ENCODE peak calls at places on chromosomes 5 and 9, in four cellular contexts. P is K562, O is A549, W is GM12878. I is an unnamed sample.

GRCh38 chr5:9207820-9208418 is 338.0 kb downstream of the SEMA5A start:
- DNase-seq in P (peak; percentile 41), O (peak; percentile 52), W (no peak), I (peak; percentile 34)

GRCh38 chr9:69253057-69253456 is 72.0 kb upstream of the ENTREP1 start:
- DNase-seq in P (no peak), O (no peak), W (no peak), I (no peak)

GRCh38 chr5:103808464-103809106 is 246.0 kb upstream of the NUDT12 start:
- DNase-seq in P (peak; percentile 36), O (peak; percentile 65), W (no peak), I (peak; percentile 34)

GRCh38 chr5:73436535-73437125 is 11.9 kb downstream of the FOXD1 start:
- DNase-seq in P (no peak), O (no peak), W (no peak), I (no peak)

GRCh38 chr5:181283347-181283746 is 22.4 kb upstream of the TRIM52 start:
- DNase-seq in P (no peak), O (no peak), W (no peak), I (no peak)

GRCh38 chr5:66994790-66995189 is 201.8 kb downstream of the CD180 start:
- DNase-seq in P (no peak), O (peak; percentile 49), W (no peak), I (peak; percentile 84)

GRCh38 chr5:15142458-15142857 is 270.9 kb upstream of the ANKH start:
- DNase-seq in P (no peak), O (no peak), W (no peak), I (no peak)

GRCh38 chr9:82271099-82271498 is 282.5 kb downstream of the SPATA31D1 start:
- DNase-seq in P (no peak), O (no peak), W (no peak), I (no peak)

GRCh38 chr5:82794876-82795275 is 282.3 kb downstream of the TMEM167A start:
- DNase-seq in P (no peak), O (no peak), W (no peak), I (no peak)

GRCh38 chr5:90144625-90145327 is 264.8 kb downstream of the CETN3 start:
- DNase-seq in P (no peak), O (no peak), W (no peak), I (no peak)

GRCh38 chr9:33620738-33621439 is 96.8 kb downstream of the ANKRD18B start:
- DNase-seq in P (no peak), O (peak; percentile 23), W (no peak), I (no peak)

GRCh38 chr9:115391166-115391825 is 273.3 kb upstream of the TNC start:
- DNase-seq in P (no peak), O (no peak), W (no peak), I (no peak)

GRCh38 chr9:134366223-134367031 is 40.2 kb downstream of the RXRA start:
- DNase-seq in P (no peak), O (peak; percentile 81), W (no peak), I (no peak)

GRCh38 chr5:41795125-41795524 is 75.1 kb downstream of the OXCT1 start:
- DNase-seq in P (no peak), O (no peak), W (no peak), I (no peak)

GRCh38 chr5:108345541-108346171 is 36.2 kb downstream of the FBXL17 start:
- DNase-seq in P (peak; percentile 9), O (peak; percentile 57), W (peak; percentile 5), I (peak; percentile 43)

GRCh38 chr9:116900007-116900367 is 212.9 kb downstream of the TRIM32 start:
- DNase-seq in P (no peak), O (no peak), W (no peak), I (no peak)

GRCh38 chr9:70578720-70579119 is 164.3 kb upstream of the KLF9 start:
- DNase-seq in P (no peak), O (no peak), W (no peak), I (no peak)

GRCh38 chr9:125438506-125439433 is 177.1 kb downstream of the GAPVD1 start:
- DNase-seq in P (no peak), O (no peak), W (no peak), I (no peak)

GRCh38 chr9:77163889-77164288 is 13.4 kb upstream of the VPS13A start:
- DNase-seq in P (no peak), O (no peak), W (no peak), I (no peak)

GRCh38 chr5:87605663-87606062 is 192.9 kb upstream of the CCNH start:
- DNase-seq in P (no peak), O (no peak), W (no peak), I (no peak)

GRCh38 chr9:89811896-89812450 is 207.2 kb downstream of the GADD45G start:
- DNase-seq in P (no peak), O (no peak), W (no peak), I (no peak)

GRCh38 chr5:96683392-96683791 is 21.2 kb downstream of the CAST start:
- DNase-seq in P (no peak), O (no peak), W (no peak), I (no peak)
- TF ChIP-seq POLR2AphosphoS2 in P (no peak), O (no peak), W (no peak), I (no peak)

GRCh38 chr5:170757669-170758068 is 25.9 kb upstream of the GABRP start:
- DNase-seq in P (no peak), O (no peak), W (no peak), I (no peak)

GRCh38 chr5:170758481-170758880 is 25.0 kb upstream of the GABRP start:
- DNase-seq in P (no peak), O (no peak), W (no peak), I (no peak)

GRCh38 chr5:170761048-170761707 is 22.3 kb upstream of the GABRP start:
- DNase-seq in P (no peak), O (no peak), W (no peak), I (no peak)

GRCh38 chr5:170761708-170762066 is 21.8 kb upstream of the GABRP start:
- DNase-seq in P (no peak), O (no peak), W (no peak), I (no peak)

GRCh38 chr5:170760126-170760525 is 23.4 kb upstream of the GABRP start:
- DNase-seq in P (no peak), O (no peak), W (no peak), I (no peak)
- TF ChIP-seq POLR2AphosphoS2 in P (no peak), O (no peak), W (no peak), I (no peak)

GRCh38 chr5:1930880-1931589 is 48.3 kb upstream of the IRX4 start:
- DNase-seq in P (no peak), O (no peak), W (no peak), I (no peak)
- TF ChIP-seq POLR2AphosphoS2 in P (no peak), O (no peak), W (no peak), I (no peak)

DNA sequence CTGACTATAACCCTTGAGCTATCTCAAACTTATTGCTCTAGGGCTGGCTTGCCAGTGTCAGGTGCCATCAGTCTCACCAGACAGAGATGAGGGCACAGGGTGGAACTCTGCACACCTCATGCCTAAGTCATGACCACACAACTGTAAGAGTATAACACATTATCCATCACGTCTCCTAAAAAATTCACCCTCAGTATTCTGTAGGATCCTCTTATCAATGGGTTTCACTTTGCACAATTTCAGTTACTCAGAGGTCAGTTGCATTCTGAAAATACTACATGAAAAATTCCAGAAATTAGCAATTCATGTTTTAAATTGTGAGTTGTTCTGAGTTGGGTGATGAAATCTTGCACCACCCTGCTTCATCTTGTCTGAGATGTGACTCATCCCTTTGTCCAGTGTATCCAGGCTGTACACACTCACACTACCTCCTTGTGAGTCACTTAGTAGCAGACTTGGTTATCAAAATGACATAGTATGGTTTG is 690.9 kb upstream of the CDH18 start:
- DNase-seq in P (no peak), O (peak; percentile 88), W (no peak), I (no peak)
- TF ChIP-seq POLR2AphosphoS2 in P (no peak), O (no peak), W (no peak), I (no peak)

GRCh38 chr5:115415143-115415491 is 118.7 kb upstream of the CCDC112 start:
- DNase-seq in P (no peak), O (peak; percentile 40), W (no peak), I (peak; percentile 39)
- TF ChIP-seq POLR2AphosphoS2 in P (no peak), O (no peak), W (no peak), I (no peak)

DNA sequence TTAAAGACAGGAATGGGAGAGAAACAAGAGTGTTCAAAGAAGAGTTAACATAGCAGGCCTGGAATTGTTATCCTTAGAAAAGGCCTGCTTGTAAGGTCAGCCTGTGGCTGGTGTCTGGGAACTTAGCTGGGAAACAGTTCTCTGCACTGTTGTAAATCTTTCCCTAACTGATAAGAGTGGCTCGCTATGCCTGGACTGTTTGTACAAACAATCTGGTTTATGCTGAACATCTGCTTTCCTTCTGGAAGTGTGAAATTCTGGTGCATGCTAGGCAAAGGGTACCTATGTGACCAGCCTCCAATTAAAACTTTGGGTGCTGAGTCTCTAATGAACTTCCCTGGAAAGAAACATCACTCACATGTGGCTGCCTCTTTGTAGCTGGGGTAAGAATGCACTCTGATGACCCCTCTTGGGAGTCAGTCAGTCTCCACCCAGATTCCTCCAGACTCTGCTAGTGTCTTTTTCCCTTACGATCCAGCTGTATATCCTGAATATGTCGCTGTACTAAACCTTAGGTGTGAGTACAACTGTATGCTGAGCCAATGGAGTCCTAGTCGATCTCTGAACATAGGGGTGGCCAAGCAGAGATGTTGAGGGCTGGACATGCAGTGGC is 16.5 kb downstream of the SPARC start:
- DNase-seq in P (no peak), O (no peak), W (no peak), I (no peak)
- TF ChIP-seq POLR2AphosphoS2 in P (no peak), O (no peak), W (no peak), I (no peak)

GRCh38 chr5:132749506-132749905 is 2.3 kb downstream of the CCNI2 start:
- DNase-seq in P (no peak), O (no peak), W (no peak), I (no peak)
- TF ChIP-seq POLR2AphosphoS2 in P (no peak), O (no peak), W (no peak), I (no peak)

GRCh38 chr9:72586388-72587160 is 65.2 kb downstream of the TMC1 start:
- DNase-seq in P (no peak), O (peak; percentile 84), W (no peak), I (no peak)

GRCh38 chr9:72592501-72593403 is 71.3 kb downstream of the TMC1 start:
- DNase-seq in P (peak; percentile 47), O (peak; percentile 78), W (peak; percentile 23), I (peak; percentile 30)

GRCh38 chr9:72585737-72586136 is 64.3 kb downstream of the TMC1 start:
- DNase-seq in P (no peak), O (peak; percentile 69), W (no peak), I (no peak)

GRCh38 chr9:72589684-72590555 is 68.5 kb downstream of the TMC1 start:
- DNase-seq in P (no peak), O (no peak), W (no peak), I (no peak)

DNA sequence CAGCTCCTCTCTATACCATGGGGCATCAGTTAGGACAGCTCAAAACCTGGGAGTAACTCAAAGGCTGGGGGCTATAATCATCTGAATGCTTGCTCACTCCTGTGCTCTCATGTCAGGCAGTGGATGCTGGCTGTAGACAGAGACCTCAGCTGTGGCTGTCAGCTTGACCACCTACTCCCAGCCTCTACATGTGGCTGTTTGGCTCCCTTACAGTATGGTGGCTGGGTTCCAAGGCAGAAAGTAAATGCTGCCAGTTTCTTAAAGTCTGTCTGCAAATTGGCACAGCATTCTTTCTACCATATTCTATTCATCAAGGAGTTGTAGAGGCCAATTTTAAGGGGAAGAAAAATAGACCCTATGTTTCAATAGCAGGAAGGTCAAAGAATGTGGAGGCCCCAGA is 66.9 kb downstream of the TMC1 start:
- DNase-seq in P (no peak), O (no peak), W (no peak), I (no peak)
- TF ChIP-seq POLR2AphosphoS2 in P (no peak), O (no peak), W (no peak), I (no peak)